ENCODE peak calls at places on chromosomes 16 and 17, in seven cellular contexts. One of them, this sample, is unnamed.

GRCh38 chr17:17728550-17729251 is 47.4 kb downstream of the RAI1 start:
- DNase-seq in lung: no peak
- DNase-seq in cardiac muscle cell: no peak
- DNase-seq in body of pancreas: no peak
- DNase-seq in CD8-positive, alpha-beta T cell: no peak
- DNase-seq in astrocyte of the cerebellum: no peak
- DNase-seq in AG09319: no peak
- DNase-seq in this sample: no peak

GRCh38 chr17:51044964-51045363 is 75.7 kb downstream of the SPAG9 start:
- DNase-seq in lung: no peak
- DNase-seq in cardiac muscle cell: no peak
- DNase-seq in body of pancreas: no peak
- DNase-seq in CD8-positive, alpha-beta T cell: no peak
- DNase-seq in astrocyte of the cerebellum: no peak
- DNase-seq in AG09319: no peak
- DNase-seq in this sample: no peak

GRCh38 chr17:79246226-79246794 is 171.7 kb downstream of the ENGASE start:
- DNase-seq in lung: no peak
- DNase-seq in cardiac muscle cell: peak
- DNase-seq in body of pancreas: no peak
- DNase-seq in CD8-positive, alpha-beta T cell: no peak
- DNase-seq in astrocyte of the cerebellum: no peak
- DNase-seq in AG09319: no peak
- DNase-seq in this sample: no peak

GRCh38 chr17:82838386-82839063 is 1.3 kb downstream of the ZNF750 start:
- DNase-seq in lung: peak
- DNase-seq in cardiac muscle cell: no peak
- DNase-seq in body of pancreas: peak
- DNase-seq in CD8-positive, alpha-beta T cell: no peak
- DNase-seq in astrocyte of the cerebellum: no peak
- DNase-seq in AG09319: no peak
- DNase-seq in this sample: no peak

GRCh38 chr17:37610971-37611370 is 1.8 kb upstream of the SYNRG start:
- DNase-seq in lung: no peak
- DNase-seq in cardiac muscle cell: no peak
- DNase-seq in body of pancreas: no peak
- DNase-seq in CD8-positive, alpha-beta T cell: no peak
- DNase-seq in astrocyte of the cerebellum: no peak
- DNase-seq in AG09319: no peak
- DNase-seq in this sample: no peak

GRCh38 chr17:76382305-76382802 is 2.1 kb upstream of the SPHK1 start:
- DNase-seq in lung: no peak
- DNase-seq in cardiac muscle cell: peak
- DNase-seq in body of pancreas: peak
- DNase-seq in CD8-positive, alpha-beta T cell: no peak
- DNase-seq in astrocyte of the cerebellum: no peak
- DNase-seq in AG09319: no peak
- DNase-seq in this sample: no peak

GRCh38 chr16:5634781-5635180 is 537.2 kb upstream of the EEF2KMT start:
- DNase-seq in lung: no peak
- DNase-seq in cardiac muscle cell: no peak
- DNase-seq in body of pancreas: no peak
- DNase-seq in CD8-positive, alpha-beta T cell: no peak
- DNase-seq in astrocyte of the cerebellum: no peak
- DNase-seq in AG09319: no peak
- DNase-seq in this sample: no peak

GRCh38 chr16:74480150-74481029 is 59.1 kb upstream of the CLEC18B start:
- DNase-seq in lung: peak
- DNase-seq in cardiac muscle cell: no peak
- DNase-seq in body of pancreas: no peak
- DNase-seq in CD8-positive, alpha-beta T cell: no peak
- DNase-seq in astrocyte of the cerebellum: no peak
- DNase-seq in AG09319: peak
- DNase-seq in this sample: no peak

GRCh38 chr16:10964039-10964890 is 19.9 kb downstream of the CLEC16A start:
- DNase-seq in lung: peak
- DNase-seq in cardiac muscle cell: peak
- DNase-seq in body of pancreas: peak
- DNase-seq in CD8-positive, alpha-beta T cell: peak
- DNase-seq in astrocyte of the cerebellum: peak
- DNase-seq in AG09319: peak
- DNase-seq in this sample: peak

GRCh38 chr17:1413281-1413791 is 13.3 kb upstream of the YWHAE start:
- DNase-seq in lung: peak
- DNase-seq in cardiac muscle cell: no peak
- DNase-seq in body of pancreas: peak
- DNase-seq in CD8-positive, alpha-beta T cell: no peak
- DNase-seq in astrocyte of the cerebellum: peak
- DNase-seq in AG09319: peak
- DNase-seq in this sample: no peak

GRCh38 chr16:80372341-80372740 is 168.5 kb upstream of the DYNLRB2 start:
- DNase-seq in lung: no peak
- DNase-seq in cardiac muscle cell: no peak
- DNase-seq in body of pancreas: no peak
- DNase-seq in CD8-positive, alpha-beta T cell: no peak
- DNase-seq in astrocyte of the cerebellum: no peak
- DNase-seq in AG09319: no peak
- DNase-seq in this sample: no peak

GRCh38 chr17:78211032-78211431 is 3.0 kb upstream of the BIRC5 start:
- DNase-seq in lung: no peak
- DNase-seq in cardiac muscle cell: no peak
- DNase-seq in body of pancreas: no peak
- DNase-seq in CD8-positive, alpha-beta T cell: no peak
- DNase-seq in astrocyte of the cerebellum: no peak
- DNase-seq in AG09319: no peak
- DNase-seq in this sample: no peak

GRCh38 chr17:42521036-42521435 is 15.0 kb upstream of the NAGLU start:
- DNase-seq in lung: no peak
- DNase-seq in cardiac muscle cell: no peak
- DNase-seq in body of pancreas: no peak
- DNase-seq in CD8-positive, alpha-beta T cell: no peak
- DNase-seq in astrocyte of the cerebellum: no peak
- DNase-seq in AG09319: no peak
- DNase-seq in this sample: no peak

GRCh38 chr17:15029469-15029868 is 235.7 kb downstream of the PMP22 start:
- DNase-seq in lung: no peak
- DNase-seq in cardiac muscle cell: no peak
- DNase-seq in body of pancreas: no peak
- DNase-seq in CD8-positive, alpha-beta T cell: no peak
- DNase-seq in astrocyte of the cerebellum: no peak
- DNase-seq in AG09319: no peak
- DNase-seq in this sample: no peak

GRCh38 chr17:15031971-15032370 is 233.2 kb downstream of the PMP22 start:
- DNase-seq in lung: no peak
- DNase-seq in cardiac muscle cell: no peak
- DNase-seq in body of pancreas: no peak
- DNase-seq in CD8-positive, alpha-beta T cell: no peak
- DNase-seq in astrocyte of the cerebellum: no peak
- DNase-seq in AG09319: no peak
- DNase-seq in this sample: no peak

GRCh38 chr17:15023589-15023988 is 241.5 kb downstream of the PMP22 start:
- DNase-seq in lung: no peak
- DNase-seq in cardiac muscle cell: no peak
- DNase-seq in body of pancreas: no peak
- DNase-seq in CD8-positive, alpha-beta T cell: no peak
- DNase-seq in astrocyte of the cerebellum: no peak
- DNase-seq in AG09319: no peak
- DNase-seq in this sample: no peak

GRCh38 chr17:15026088-15026487 is 239.0 kb downstream of the PMP22 start:
- DNase-seq in lung: no peak
- DNase-seq in cardiac muscle cell: no peak
- DNase-seq in body of pancreas: no peak
- DNase-seq in CD8-positive, alpha-beta T cell: no peak
- DNase-seq in astrocyte of the cerebellum: no peak
- DNase-seq in AG09319: no peak
- DNase-seq in this sample: no peak

GRCh38 chr17:15027853-15028252 is 237.3 kb downstream of the PMP22 start:
- DNase-seq in lung: no peak
- DNase-seq in cardiac muscle cell: no peak
- DNase-seq in body of pancreas: no peak
- DNase-seq in CD8-positive, alpha-beta T cell: no peak
- DNase-seq in astrocyte of the cerebellum: no peak
- DNase-seq in AG09319: no peak
- DNase-seq in this sample: no peak
- TF ChIP-seq CTCF in lung: no peak
- TF ChIP-seq CTCF in cardiac muscle cell: no peak
- TF ChIP-seq CTCF in body of pancreas: no peak
- TF ChIP-seq CTCF in CD8-positive, alpha-beta T cell: no peak
- TF ChIP-seq CTCF in astrocyte of the cerebellum: no peak
- TF ChIP-seq CTCF in AG09319: no peak
- TF ChIP-seq CTCF in this sample: no peak

GRCh38 chr17:22703786-22704441 is 1011.6 kb downstream of the KCNJ18 start:
- DNase-seq in lung: no peak
- DNase-seq in cardiac muscle cell: no peak
- DNase-seq in body of pancreas: no peak
- DNase-seq in CD8-positive, alpha-beta T cell: no peak
- DNase-seq in astrocyte of the cerebellum: no peak
- DNase-seq in AG09319: no peak
- DNase-seq in this sample: no peak
- TF ChIP-seq CTCF in lung: no peak
- TF ChIP-seq CTCF in cardiac muscle cell: no peak
- TF ChIP-seq CTCF in body of pancreas: no peak
- TF ChIP-seq CTCF in CD8-positive, alpha-beta T cell: no peak
- TF ChIP-seq CTCF in astrocyte of the cerebellum: no peak
- TF ChIP-seq CTCF in AG09319: no peak
- TF ChIP-seq CTCF in this sample: no peak

GRCh38 chr17:31457391-31458234 is 66.1 kb downstream of the RAB11FIP4 start:
- DNase-seq in lung: no peak
- DNase-seq in cardiac muscle cell: no peak
- DNase-seq in body of pancreas: no peak
- DNase-seq in CD8-positive, alpha-beta T cell: no peak
- DNase-seq in astrocyte of the cerebellum: no peak
- DNase-seq in AG09319: no peak
- DNase-seq in this sample: no peak
- TF ChIP-seq CTCF in lung: no peak
- TF ChIP-seq CTCF in cardiac muscle cell: no peak
- TF ChIP-seq CTCF in body of pancreas: no peak
- TF ChIP-seq CTCF in CD8-positive, alpha-beta T cell: no peak
- TF ChIP-seq CTCF in astrocyte of the cerebellum: no peak
- TF ChIP-seq CTCF in AG09319: no peak
- TF ChIP-seq CTCF in this sample: no peak

GRCh38 chr16:27181020-27181419 is 22.3 kb upstream of the KDM8 start:
- DNase-seq in lung: no peak
- DNase-seq in cardiac muscle cell: no peak
- DNase-seq in body of pancreas: no peak
- DNase-seq in CD8-positive, alpha-beta T cell: no peak
- DNase-seq in astrocyte of the cerebellum: no peak
- DNase-seq in AG09319: no peak
- DNase-seq in this sample: no peak
- TF ChIP-seq CTCF in lung: no peak
- TF ChIP-seq CTCF in cardiac muscle cell: no peak
- TF ChIP-seq CTCF in body of pancreas: no peak
- TF ChIP-seq CTCF in CD8-positive, alpha-beta T cell: no peak
- TF ChIP-seq CTCF in astrocyte of the cerebellum: no peak
- TF ChIP-seq CTCF in AG09319: no peak
- TF ChIP-seq CTCF in this sample: no peak

GRCh38 chr16:58152246-58152868 is 23.2 kb upstream of the CFAP20 start:
- DNase-seq in lung: no peak
- DNase-seq in cardiac muscle cell: no peak
- DNase-seq in body of pancreas: no peak
- DNase-seq in CD8-positive, alpha-beta T cell: no peak
- DNase-seq in astrocyte of the cerebellum: no peak
- DNase-seq in AG09319: no peak
- DNase-seq in this sample: no peak

GRCh38 chr16:58148099-58148498 is 18.9 kb upstream of the CFAP20 start:
- DNase-seq in lung: no peak
- DNase-seq in cardiac muscle cell: no peak
- DNase-seq in body of pancreas: no peak
- DNase-seq in CD8-positive, alpha-beta T cell: no peak
- DNase-seq in astrocyte of the cerebellum: no peak
- DNase-seq in AG09319: no peak
- DNase-seq in this sample: no peak

GRCh38 chr16:58148526-58148925 is 19.3 kb upstream of the CFAP20 start:
- DNase-seq in lung: no peak
- DNase-seq in cardiac muscle cell: no peak
- DNase-seq in body of pancreas: no peak
- DNase-seq in CD8-positive, alpha-beta T cell: no peak
- DNase-seq in astrocyte of the cerebellum: no peak
- DNase-seq in AG09319: no peak
- DNase-seq in this sample: no peak
- TF ChIP-seq CTCF in lung: no peak
- TF ChIP-seq CTCF in cardiac muscle cell: no peak
- TF ChIP-seq CTCF in body of pancreas: no peak
- TF ChIP-seq CTCF in CD8-positive, alpha-beta T cell: no peak
- TF ChIP-seq CTCF in astrocyte of the cerebellum: no peak
- TF ChIP-seq CTCF in AG09319: no peak
- TF ChIP-seq CTCF in this sample: no peak

GRCh38 chr17:14886200-14886739 is 378.9 kb downstream of the PMP22 start:
- DNase-seq in lung: no peak
- DNase-seq in cardiac muscle cell: peak
- DNase-seq in body of pancreas: no peak
- DNase-seq in CD8-positive, alpha-beta T cell: no peak
- DNase-seq in astrocyte of the cerebellum: no peak
- DNase-seq in AG09319: no peak
- DNase-seq in this sample: no peak
- TF ChIP-seq CTCF in lung: no peak
- TF ChIP-seq CTCF in cardiac muscle cell: peak
- TF ChIP-seq CTCF in body of pancreas: no peak
- TF ChIP-seq CTCF in CD8-positive, alpha-beta T cell: no peak
- TF ChIP-seq CTCF in astrocyte of the cerebellum: peak
- TF ChIP-seq CTCF in AG09319: peak
- TF ChIP-seq CTCF in this sample: no peak

This sample was measured in GM13976.